ENCODE peak calls at places on chromosomes 7 and 10, in six cellular contexts. One of them, this sample, is unnamed.

GRCh38 chr7:13069832-13070231 is 382.4 kb downstream of the ARL4A start:
- DNase-seq in posterior vena cava: no peak
- DNase-seq in heart right ventricle: no peak
- DNase-seq in NCI-H1930: no peak
- DNase-seq in EH: no peak
- DNase-seq in LoVo: no peak
- DNase-seq in this sample: no peak

GRCh38 chr10:110006358-110007170 is 1.2 kb upstream of the ADD3 start:
- DNase-seq in NCI-H1930: no peak
- DNase-seq in EH: peak
- DNase-seq in posterior vena cava: peak
- DNase-seq in LoVo: peak
- DNase-seq in heart right ventricle: peak
- DNase-seq in this sample: no peak

GRCh38 chr7:116173051-116174028 is 37.0 kb upstream of the TES start:
- DNase-seq in heart right ventricle: peak
- DNase-seq in posterior vena cava: no peak
- DNase-seq in EH: peak
- DNase-seq in LoVo: peak
- DNase-seq in NCI-H1930: no peak
- DNase-seq in this sample: peak

GRCh38 chr10:70562036-70562710 is 40.4 kb downstream of the PRF1 start:
- DNase-seq in NCI-H1930: no peak
- DNase-seq in heart right ventricle: no peak
- DNase-seq in EH: no peak
- DNase-seq in posterior vena cava: peak
- DNase-seq in LoVo: no peak
- DNase-seq in this sample: no peak

GRCh38 chr7:47470567-47471357 is 111.1 kb downstream of the TNS3 start:
- DNase-seq in EH: no peak
- DNase-seq in posterior vena cava: peak
- DNase-seq in heart right ventricle: no peak
- DNase-seq in NCI-H1930: peak
- DNase-seq in LoVo: peak
- DNase-seq in this sample: no peak

GRCh38 chr10:78914502-78915330 is 154.1 kb upstream of the ZMIZ1 start:
- DNase-seq in LoVo: no peak
- DNase-seq in heart right ventricle: no peak
- DNase-seq in posterior vena cava: no peak
- DNase-seq in NCI-H1930: no peak
- DNase-seq in EH: peak
- DNase-seq in this sample: no peak

GRCh38 chr10:11793762-11794479 is 29.2 kb upstream of the PROSER2 start:
- DNase-seq in LoVo: peak
- DNase-seq in heart right ventricle: no peak
- DNase-seq in EH: peak
- DNase-seq in NCI-H1930: no peak
- DNase-seq in posterior vena cava: no peak
- DNase-seq in this sample: peak

GRCh38 chr7:133618970-133619369 is 366.1 kb downstream of the EXOC4 start:
- DNase-seq in NCI-H1930: no peak
- DNase-seq in heart right ventricle: no peak
- DNase-seq in posterior vena cava: no peak
- DNase-seq in LoVo: no peak
- DNase-seq in EH: no peak
- DNase-seq in this sample: no peak

GRCh38 chr10:63866747-63867140 is 345.5 kb downstream of the REEP3 start:
- DNase-seq in posterior vena cava: no peak
- DNase-seq in NCI-H1930: no peak
- DNase-seq in EH: peak
- DNase-seq in heart right ventricle: no peak
- DNase-seq in LoVo: peak
- DNase-seq in this sample: peak

GRCh38 chr10:114471906-114472873 is 67.9 kb upstream of the AFAP1L2 start:
- DNase-seq in EH: no peak
- DNase-seq in heart right ventricle: no peak
- DNase-seq in posterior vena cava: no peak
- DNase-seq in LoVo: no peak
- DNase-seq in NCI-H1930: peak
- DNase-seq in this sample: no peak

GRCh38 chr10:119776536-119776935 is 50.7 kb downstream of the INPP5F start:
- DNase-seq in NCI-H1930: no peak
- DNase-seq in LoVo: no peak
- DNase-seq in posterior vena cava: no peak
- DNase-seq in EH: peak
- DNase-seq in heart right ventricle: no peak
- DNase-seq in this sample: no peak

GRCh38 chr7:20275637-20276036 is 55.1 kb upstream of the ITGB8 start:
- DNase-seq in posterior vena cava: no peak
- DNase-seq in LoVo: no peak
- DNase-seq in EH: no peak
- DNase-seq in heart right ventricle: no peak
- DNase-seq in NCI-H1930: no peak
- DNase-seq in this sample: no peak

GRCh38 chr7:156620246-156620775 is 20.3 kb upstream of the RNF32 start:
- DNase-seq in NCI-H1930: no peak
- DNase-seq in EH: no peak
- DNase-seq in heart right ventricle: no peak
- DNase-seq in LoVo: no peak
- DNase-seq in posterior vena cava: no peak
- DNase-seq in this sample: no peak

GRCh38 chr10:48543445-48543844 is 61.4 kb downstream of the ARHGAP22 start:
- DNase-seq in LoVo: no peak
- DNase-seq in posterior vena cava: no peak
- DNase-seq in NCI-H1930: no peak
- DNase-seq in heart right ventricle: no peak
- DNase-seq in EH: peak
- DNase-seq in this sample: no peak

GRCh38 chr10:33032354-33033254 is 74.6 kb upstream of the ITGB1 start:
- DNase-seq in NCI-H1930: no peak
- DNase-seq in heart right ventricle: no peak
- DNase-seq in EH: peak
- DNase-seq in posterior vena cava: no peak
- DNase-seq in LoVo: peak
- DNase-seq in this sample: peak

GRCh38 chr7:91079491-91079890 is 184.7 kb upstream of the FZD1 start:
- DNase-seq in NCI-H1930: no peak
- DNase-seq in EH: peak
- DNase-seq in posterior vena cava: no peak
- DNase-seq in heart right ventricle: no peak
- DNase-seq in LoVo: no peak
- DNase-seq in this sample: no peak

GRCh38 chr10:14586901-14587300 is 187.8 kb downstream of the FAM107B start:
- DNase-seq in posterior vena cava: no peak
- DNase-seq in LoVo: no peak
- DNase-seq in NCI-H1930: no peak
- DNase-seq in EH: no peak
- DNase-seq in heart right ventricle: no peak
- DNase-seq in this sample: no peak

GRCh38 chr7:76206633-76207032 is 4.9 kb downstream of the SRRM3 start:
- DNase-seq in heart right ventricle: peak
- DNase-seq in LoVo: no peak
- DNase-seq in NCI-H1930: no peak
- DNase-seq in EH: peak
- DNase-seq in posterior vena cava: no peak
- DNase-seq in this sample: no peak

GRCh38 chr10:132107947-132108877 is 42.5 kb downstream of the JAKMIP3 start:
- DNase-seq in heart right ventricle: no peak
- DNase-seq in NCI-H1930: no peak
- DNase-seq in EH: no peak
- DNase-seq in posterior vena cava: peak
- DNase-seq in LoVo: no peak
- DNase-seq in this sample: no peak

GRCh38 chr7:106858618-106859532 is 6.2 kb upstream of the PIK3CG start:
- DNase-seq in EH: peak
- DNase-seq in LoVo: peak
- DNase-seq in heart right ventricle: peak
- DNase-seq in posterior vena cava: peak
- DNase-seq in NCI-H1930: no peak
- DNase-seq in this sample: no peak

GRCh38 chr10:124866812-124867211 is 65.2 kb downstream of the ABRAXAS2 start:
- DNase-seq in posterior vena cava: no peak
- DNase-seq in EH: no peak
- DNase-seq in LoVo: no peak
- DNase-seq in heart right ventricle: no peak
- DNase-seq in NCI-H1930: no peak
- DNase-seq in this sample: no peak

GRCh38 chr7:136074840-136075239 is 97.7 kb upstream of the MTPN start:
- DNase-seq in NCI-H1930: peak
- DNase-seq in heart right ventricle: no peak
- DNase-seq in LoVo: no peak
- DNase-seq in EH: no peak
- DNase-seq in posterior vena cava: no peak
- DNase-seq in this sample: no peak

GRCh38 chr10:77974396-77975074 is 48.0 kb upstream of the DLG5 start:
- DNase-seq in LoVo: no peak
- DNase-seq in NCI-H1930: no peak
- DNase-seq in EH: peak
- DNase-seq in posterior vena cava: no peak
- DNase-seq in heart right ventricle: no peak
- DNase-seq in this sample: peak

GRCh38 chr10:103720328-103720963 is 134.9 kb downstream of the SH3PXD2A start:
- DNase-seq in LoVo: no peak
- DNase-seq in EH: no peak
- DNase-seq in heart right ventricle: no peak
- DNase-seq in posterior vena cava: no peak
- DNase-seq in NCI-H1930: no peak
- DNase-seq in this sample: no peak

GRCh38 chr10:110067960-110068770 is 60.4 kb downstream of the ADD3 start:
- DNase-seq in heart right ventricle: peak
- DNase-seq in NCI-H1930: no peak
- DNase-seq in EH: peak
- DNase-seq in posterior vena cava: no peak
- DNase-seq in LoVo: peak
- DNase-seq in this sample: no peak

GRCh38 chr10:131075218-131075770 is 236.2 kb downstream of the TCERG1L start:
- DNase-seq in EH: no peak
- DNase-seq in heart right ventricle: no peak
- DNase-seq in NCI-H1930: no peak
- DNase-seq in LoVo: no peak
- DNase-seq in posterior vena cava: peak
- DNase-seq in this sample: no peak

GRCh38 chr10:8054243-8054497 is 318 bp upstream of the GATA3 start:
- DNase-seq in EH: peak
- DNase-seq in heart right ventricle: no peak
- DNase-seq in LoVo: no peak
- DNase-seq in posterior vena cava: no peak
- DNase-seq in NCI-H1930: no peak
- DNase-seq in this sample: no peak

GRCh38 chr10:71397340-71398212 is 856 bp downstream of the CDH23 start:
- DNase-seq in NCI-H1930: no peak
- DNase-seq in posterior vena cava: no peak
- DNase-seq in LoVo: no peak
- DNase-seq in EH: no peak
- DNase-seq in heart right ventricle: no peak
- DNase-seq in this sample: no peak

GRCh38 chr10:120601999-120602398 is 145.0 kb downstream of the PLPP4 start:
- DNase-seq in LoVo: no peak
- DNase-seq in NCI-H1930: no peak
- DNase-seq in EH: no peak
- DNase-seq in posterior vena cava: no peak
- DNase-seq in heart right ventricle: no peak
- DNase-seq in this sample: no peak

GRCh38 chr10:77746313-77746712 is 108.7 kb upstream of the KCNMA1 start:
- DNase-seq in EH: peak
- DNase-seq in LoVo: no peak
- DNase-seq in NCI-H1930: no peak
- DNase-seq in posterior vena cava: peak
- DNase-seq in heart right ventricle: no peak
- DNase-seq in this sample: no peak

GRCh38 chr7:2231992-2232765 is 566 bp downstream of the MAD1L1 start:
- DNase-seq in LoVo: peak
- DNase-seq in EH: peak
- DNase-seq in heart right ventricle: no peak
- DNase-seq in posterior vena cava: no peak
- DNase-seq in NCI-H1930: no peak
- DNase-seq in this sample: no peak

GRCh38 chr10:104614245-104614831 is 26.8 kb upstream of the SORCS3 start:
- DNase-seq in NCI-H1930: no peak
- DNase-seq in posterior vena cava: no peak
- DNase-seq in heart right ventricle: no peak
- DNase-seq in EH: peak
- DNase-seq in LoVo: peak
- DNase-seq in this sample: peak

GRCh38 chr7:141785711-141786552 is 4.1 kb upstream of the TAS2R5 start:
- DNase-seq in heart right ventricle: no peak
- DNase-seq in posterior vena cava: no peak
- DNase-seq in LoVo: peak
- DNase-seq in NCI-H1930: peak
- DNase-seq in EH: peak
- DNase-seq in this sample: peak

GRCh38 chr10:101693701-101694055 is 1.3 kb downstream of the FBXW4 start:
- DNase-seq in NCI-H1930: no peak
- DNase-seq in LoVo: peak
- DNase-seq in heart right ventricle: peak
- DNase-seq in posterior vena cava: no peak
- DNase-seq in EH: peak
- DNase-seq in this sample: no peak

GRCh38 chr7:98988641-98989040 is 110.3 kb downstream of the TRRAP start:
- DNase-seq in NCI-H1930: no peak
- DNase-seq in heart right ventricle: no peak
- DNase-seq in EH: no peak
- DNase-seq in posterior vena cava: no peak
- DNase-seq in LoVo: no peak
- DNase-seq in this sample: no peak

GRCh38 chr10:49271346-49271745 is 27.6 kb upstream of the C10orf71 start:
- DNase-seq in heart right ventricle: no peak
- DNase-seq in posterior vena cava: no peak
- DNase-seq in LoVo: no peak
- DNase-seq in NCI-H1930: no peak
- DNase-seq in EH: no peak
- DNase-seq in this sample: no peak

GRCh38 chr10:68202965-68203358 is 29.0 kb downstream of the ATOH7 start:
- DNase-seq in posterior vena cava: no peak
- DNase-seq in heart right ventricle: no peak
- DNase-seq in EH: peak
- DNase-seq in NCI-H1930: no peak
- DNase-seq in LoVo: no peak
- DNase-seq in this sample: no peak

GRCh38 chr7:132666076-132666775 is 90.0 kb upstream of the PLXNA4 start:
- DNase-seq in LoVo: no peak
- DNase-seq in posterior vena cava: no peak
- DNase-seq in heart right ventricle: no peak
- DNase-seq in NCI-H1930: no peak
- DNase-seq in EH: peak
- DNase-seq in this sample: no peak

This sample was measured in HCT116.